ENCODE peak calls at places on chromosome 4, in five cellular contexts. F is activated naive CD8-positive, alpha-beta T cell treated with anti-CD3 and anti-CD28 coated beads, Interleukin-2, amount 50 U/mL, for 24 hours; N is ureter; C is NCI-H1092; Y is endodermal cell. K is an unnamed sample.

GRCh38 chr4:112284662-112285411 is 867 bp downstream of the TIFA start:
- DNase-seq in N (no peak), F (peak), Y (no peak), C (no peak), K (no peak)

GRCh38 chr4:60611762-60612496 is 588.2 kb upstream of the ADGRL3 start:
- DNase-seq in N (no peak), C (no peak), Y (peak), F (no peak), K (no peak)

GRCh38 chr4:24262616-24263015 is 321.7 kb downstream of the DHX15 start:
- DNase-seq in N (no peak), F (no peak), C (no peak), Y (no peak), K (no peak)

GRCh38 chr4:1002631-1003251 is 8.7 kb upstream of the FGFRL1 start:
- DNase-seq in C (no peak), N (no peak), Y (peak), F (no peak), K (no peak)

GRCh38 chr4:98780111-98780549 is 121.7 kb upstream of the TSPAN5 start:
- DNase-seq in Y (no peak), F (no peak), C (no peak), N (no peak), K (no peak)

GRCh38 chr4:184313058-184313709 is 95.5 kb upstream of the ENPP6 start:
- DNase-seq in Y (no peak), F (no peak), N (peak), C (no peak), K (no peak)

GRCh38 chr4:95637047-95637600 is 88.4 kb upstream of the UNC5C start:
- DNase-seq in C (no peak), N (no peak), F (no peak), Y (no peak), K (no peak)

GRCh38 chr4:24583451-24584174 is 741 bp downstream of the DHX15 start:
- DNase-seq in C (peak), N (peak), F (peak), Y (peak), K (peak)

GRCh38 chr4:74539043-74539790 is 94.3 kb downstream of the AREG start:
- DNase-seq in Y (no peak), C (no peak), N (no peak), F (no peak), K (no peak)

GRCh38 chr4:173685324-173685723 is 155.3 kb upstream of the HAND2 start:
- DNase-seq in N (no peak), Y (no peak), F (no peak), C (no peak), K (no peak)

GRCh38 chr4:38621004-38621684 is 42.9 kb upstream of the KLF3 start:
- DNase-seq in C (no peak), N (peak), F (no peak), Y (no peak), K (no peak)

GRCh38 chr4:76339364-76339763 is 32.8 kb downstream of the STBD1 start:
- DNase-seq in F (no peak), Y (no peak), N (no peak), C (no peak), K (no peak)

GRCh38 chr4:103996059-103996458 is 276.3 kb upstream of the TACR3 start:
- DNase-seq in Y (peak), F (no peak), N (no peak), C (no peak), K (no peak)

GRCh38 chr4:170374770-170375169 is 285.0 kb upstream of the AADAT start:
- DNase-seq in F (no peak), C (no peak), Y (peak), N (no peak), K (no peak)

GRCh38 chr4:155234206-155234605 is 25.8 kb downstream of the NPY2R start:
- DNase-seq in F (no peak), C (no peak), N (no peak), Y (no peak), K (no peak)

GRCh38 chr4:125323547-125324100 is 8.9 kb downstream of the FAT4 start:
- DNase-seq in F (no peak), Y (no peak), C (no peak), N (no peak), K (no peak)

GRCh38 chr4:61200195-61200990 is at the start of gene ADGRL3:
- DNase-seq in C (peak), N (no peak), Y (peak), F (no peak), K (no peak)

GRCh38 chr4:186676531-186677158 is 47.0 kb downstream of the FAT1 start:
- DNase-seq in C (no peak), F (no peak), N (no peak), Y (no peak), K (no peak)

GRCh38 chr4:157728215-157728614 is 444.6 kb downstream of the GASK1B start:
- DNase-seq in N (no peak), C (no peak), Y (no peak), F (no peak), K (no peak)

GRCh38 chr4:186298034-186298647 is 32.2 kb downstream of the F11 start:
- DNase-seq in N (no peak), Y (peak), C (no peak), F (no peak), K (no peak)